ENCODE peak calls at places on chromosomes 4 and X, in nine cellular contexts. G is RWPE1; E is H9; Z is activated CD4-positive, CD25-positive, alpha-beta regulatory T cell; Y is HT1080; N is frontal cortex; C is AG09309; B is KG1; M is iris pigment epithelial cell. S is an unnamed sample.

GRCh38 chr4:101238706-101239105 is 108.6 kb downstream of the PPP3CA start:
- DNase-seq in G (peak; percentile 44), B (no peak), M (peak; percentile 76), E (no peak), Y (peak; percentile 51), C (no peak), N (no peak), Z (no peak), S (no peak)

GRCh38 chr4:8306511-8307021 is 37.0 kb downstream of the HTRA3 start:
- DNase-seq in M (no peak), B (no peak), Y (no peak), C (no peak), N (peak; percentile 59), E (no peak), Z (no peak), G (no peak), S (no peak)

GRCh38 chr4:182143822-182144620 is 99.2 kb upstream of the TENM3 start:
- DNase-seq in M (peak; percentile 86), E (peak; percentile 80), N (peak; percentile 46), Z (no peak), C (peak; percentile 45), G (peak; percentile 69), B (no peak), Y (peak; percentile 80), S (peak; percentile 62)

GRCh38 chr4:89254847-89255246 is 52.8 kb downstream of the GPRIN3 start:
- DNase-seq in Z (no peak), Y (peak; percentile 2), E (peak; percentile 45), B (no peak), M (peak; percentile 18), N (no peak), G (peak; percentile 39), C (no peak), S (no peak)

GRCh38 chrX:153657161-153657560 is 10.2 kb downstream of the DUSP9 start:
- DNase-seq in C (no peak), G (no peak), Y (no peak), B (no peak), E (no peak), M (no peak), Z (no peak), N (no peak), S (no peak)

GRCh38 chrX:100829730-100830129 is 9.5 kb downstream of the CSTF2 start:
- DNase-seq in E (no peak), Y (peak; percentile 71), M (peak; percentile 77), N (no peak), G (peak; percentile 9), C (no peak), Z (no peak), B (no peak), S (no peak)

GRCh38 chr4:6439120-6439757 is 33.2 kb downstream of the PPP2R2C start:
- DNase-seq in N (no peak), Y (no peak), M (no peak), B (no peak), C (no peak), G (no peak), Z (no peak), E (no peak), S (no peak)

GRCh38 chr4:176676901-176677300 is 115.8 kb downstream of the VEGFC start:
- DNase-seq in C (no peak), E (no peak), G (no peak), B (no peak), Z (no peak), M (no peak), Y (no peak), N (no peak), S (no peak)

GRCh38 chr4:180086480-180087170 is 2156.6 kb upstream of the TENM3 start:
- DNase-seq in M (no peak), Y (no peak), E (no peak), C (no peak), N (no peak), B (no peak), Z (no peak), G (no peak), S (no peak)

GRCh38 chrX:24668111-24668510 is 21.0 kb upstream of the PCYT1B start:
- DNase-seq in N (no peak), Y (no peak), B (no peak), G (no peak), C (no peak), E (no peak), Z (no peak), M (peak; percentile 17), S (no peak)